ENCODE peak calls at places on chromosome X, in eight cellular contexts. Y is mammary epithelial cell; Q is NCI-H1694 treated with DMSO at 0.1 percent for 48 hours; K is activated T-helper 1 cell treated with anti-CD3 and anti-CD28 coated beads, Interleukin-2, amount 50 U/mL, for 16 hours; Z is activated CD4-positive, CD25-positive, alpha-beta regulatory T cell treated with anti-CD3 and anti-CD28 coated beads, Interleukin-2, amount 50 U/mL, for 16 hours; X is foreskin keratinocyte; U is GM06990; P is AG04450. I is an unnamed sample.

GRCh38 chrX:110987292-110987691 is 108.7 kb upstream of the PAK3 start:
- DNase-seq in Y (no peak), Q (no peak), K (no peak), Z (no peak), X (no peak), U (no peak), P (no peak), I (no peak)

GRCh38 chrX:47748576-47748975 is 88.1 kb upstream of the ZNF81 start:
- DNase-seq in Y (no peak), Q (no peak), K (no peak), Z (no peak), X (no peak), U (no peak), P (no peak), I (no peak)

GRCh38 chrX:24828147-24828546 is 134.4 kb downstream of the POLA1 start:
- DNase-seq in Y (no peak), Q (no peak), K (no peak), Z (no peak), X (no peak), U (no peak), P (no peak), I (no peak)

GRCh38 chrX:63361494-63361893 is 10.4 kb upstream of the SPIN4 start:
- DNase-seq in Y (no peak), Q (no peak), K (no peak), Z (no peak), X (no peak), U (no peak), P (no peak), I (no peak)

GRCh38 chrX:47543496-47543895 is 17.5 kb upstream of the ARAF start:
- DNase-seq in Y (no peak), Q (no peak), K (no peak), Z (no peak), X (no peak), U (no peak), P (no peak), I (no peak)

GRCh38 chrX:11135483-11136185 is 24.5 kb downstream of the HCCS start:
- DNase-seq in Y (no peak), Q (no peak), K (no peak), Z (no peak), X (no peak), U (no peak), P (no peak), I (no peak)

GRCh38 chrX:139158256-139158655 is 372.3 kb upstream of the F9 start:
- DNase-seq in Y (peak; percentile 2), Q (no peak), K (no peak), Z (no peak), X (no peak), U (no peak), P (no peak), I (no peak)

GRCh38 chrX:20066968-20067708 is 49.6 kb downstream of the MAP7D2 start:
- DNase-seq in Y (peak; percentile 52), Q (no peak), K (no peak), Z (no peak), X (peak; percentile 45), U (no peak), P (peak; percentile 20), I (peak; percentile 24)

GRCh38 chrX:126855839-126856238 is 36.3 kb downstream of the PRR32 start:
- DNase-seq in Y (no peak), Q (no peak), K (no peak), Z (no peak), X (no peak), U (no peak), P (no peak), I (no peak)

GRCh38 chrX:23822397-23822796 is 39.4 kb downstream of the SAT1 start:
- DNase-seq in Y (no peak), Q (no peak), K (no peak), Z (no peak), X (no peak), U (no peak), P (no peak), I (no peak)

GRCh38 chrX:15680401-15680800 is 15.8 kb upstream of the CLTRN start:
- DNase-seq in Y (peak; percentile 82), Q (no peak), K (no peak), Z (no peak), X (peak; percentile 43), U (peak; percentile 19), P (no peak), I (no peak)

GRCh38 chrX:53093177-53093655 is 726 bp upstream of the KANTR start:
- DNase-seq in Y (peak; percentile 59), Q (peak; percentile 61), K (peak; percentile 57), Z (no peak), X (peak; percentile 67), U (peak; percentile 77), P (no peak), I (peak; percentile 63)

GRCh38 chrX:53438174-53438831 is 4.1 kb upstream of the HSD17B10 start:
- DNase-seq in Y (no peak), Q (no peak), K (no peak), Z (no peak), X (no peak), U (no peak), P (no peak), I (no peak)

GRCh38 chrX:1075741-1076140 is 136.7 kb downstream of the CRLF2 start:
- DNase-seq in Y (no peak), Q (no peak), K (no peak), Z (no peak), X (no peak), U (no peak), P (no peak), I (no peak)

GRCh38 chrX:133444952-133445831 is 29.9 kb upstream of the GPC4 start:
- DNase-seq in Y (peak; percentile 52), Q (no peak), K (no peak), Z (no peak), X (peak; percentile 66), U (no peak), P (no peak), I (no peak)

GRCh38 chrX:48487362-48487785 is 11.4 kb downstream of the FTSJ1 start:
- DNase-seq in Y (peak; percentile 97), Q (no peak), K (no peak), Z (no peak), X (peak; percentile 99), U (no peak), P (peak; percentile 37), I (peak; percentile 72)

GRCh38 chrX:72392042-72392441 is 86.3 kb upstream of the CITED1 start:
- DNase-seq in Y (no peak), Q (no peak), K (no peak), Z (no peak), X (no peak), U (no peak), P (no peak), I (no peak)

GRCh38 chrX:10079155-10079711 is 77.5 kb upstream of the CLCN4 start:
- DNase-seq in Y (no peak), Q (no peak), K (no peak), Z (no peak), X (no peak), U (no peak), P (no peak), I (no peak)

GRCh38 chrX:111133389-111133788 is 37.4 kb downstream of the PAK3 start:
- DNase-seq in Y (peak; percentile 48), Q (no peak), K (no peak), Z (no peak), X (peak; percentile 33), U (no peak), P (no peak), I (no peak)

GRCh38 chrX:93585661-93586060 is 87.7 kb downstream of the NAP1L3 start:
- DNase-seq in Y (peak; percentile 37), Q (no peak), K (no peak), Z (no peak), X (peak; percentile 19), U (no peak), P (no peak), I (peak; percentile 10)

GRCh38 chrX:48071064-48071985 is at the start of gene ZNF630:
- DNase-seq in Y (peak; percentile 47), Q (peak; percentile 3), K (peak; percentile 30), Z (peak; percentile 10), X (peak; percentile 53), U (peak; percentile 78), P (no peak), I (peak; percentile 51)

GRCh38 chrX:69318651-69319305 is 153.5 kb upstream of the PJA1 start:
- DNase-seq in Y (no peak), Q (no peak), K (no peak), Z (no peak), X (no peak), U (no peak), P (no peak), I (no peak)

GRCh38 chrX:115535844-115536243 is 25.1 kb upstream of the PLS3 start:
- DNase-seq in Y (no peak), Q (no peak), K (no peak), Z (no peak), X (peak; percentile 16), U (no peak), P (no peak), I (no peak)

GRCh38 chrX:18676470-18676869 is 4.6 kb upstream of the RS1 start:
- DNase-seq in Y (no peak), Q (no peak), K (no peak), Z (no peak), X (no peak), U (no peak), P (no peak), I (peak; percentile 20)

GRCh38 chrX:22323541-22323940 is 50.8 kb downstream of the CBLL2 start:
- DNase-seq in Y (peak; percentile 57), Q (no peak), K (no peak), Z (no peak), X (peak; percentile 33), U (no peak), P (peak; percentile 29), I (peak; percentile 37)

GRCh38 chrX:43560247-43560946 is 95.7 kb upstream of the MAOA start:
- DNase-seq in Y (no peak), Q (no peak), K (no peak), Z (no peak), X (no peak), U (no peak), P (no peak), I (no peak)

GRCh38 chrX:666762-667161 is 36.2 kb downstream of the SHOX start:
- DNase-seq in Y (no peak), Q (no peak), K (no peak), Z (no peak), X (no peak), U (no peak), P (no peak), I (no peak)

GRCh38 chrX:30309139-30309571 is at the start of gene NR0B1:
- DNase-seq in Y (no peak), Q (no peak), K (no peak), Z (no peak), X (no peak), U (no peak), P (no peak), I (no peak)

GRCh38 chrX:19121898-19122640 is at the start of gene ADGRG2:
- DNase-seq in Y (peak; percentile 25), Q (no peak), K (no peak), Z (no peak), X (peak; percentile 1), U (no peak), P (no peak), I (no peak)

GRCh38 chrX:68488657-68489056 is 10.2 kb upstream of the YIPF6 start:
- DNase-seq in Y (no peak), Q (no peak), K (no peak), Z (no peak), X (no peak), U (no peak), P (no peak), I (no peak)

GRCh38 chrX:130300010-130300282 is 31.2 kb upstream of the ZNF280C start:
- DNase-seq in Y (no peak), Q (no peak), K (no peak), Z (no peak), X (no peak), U (no peak), P (no peak), I (no peak)